ENCODE peak calls at places on chromosomes 11 and 22, in five cellular contexts. R, Z, X, I and L are unnamed samples.

GRCh38 chr11:127000291-127000968 is at the start of gene KIRREL3:
- DNase-seq in R (peak), Z (no peak), X (peak), I (peak), L (no peak)

GRCh38 chr11:62446091-62446490 is 27.3 kb downstream of the SCGB1A1 start:
- DNase-seq in R (no peak), Z (no peak), X (no peak), I (no peak), L (no peak)

GRCh38 chr11:33319965-33320813 is 63.0 kb downstream of the HIPK3 start:
- DNase-seq in R (no peak), Z (no peak), X (no peak), I (no peak), L (no peak)

GRCh38 chr11:72216638-72217037 is at the start of gene FOLR2:
- DNase-seq in R (no peak), Z (no peak), X (no peak), I (no peak), L (peak)

GRCh38 chr11:129285387-129285786 is 90.3 kb upstream of the BARX2 start:
- DNase-seq in R (no peak), Z (no peak), X (no peak), I (no peak), L (no peak)

GRCh38 chr11:86160546-86161149 is 83.9 kb upstream of the EED start:
- DNase-seq in R (no peak), Z (no peak), X (peak), I (peak), L (no peak)

GRCh38 chr11:82732348-82732733 is 1.3 kb downstream of the FAM181B start:
- DNase-seq in R (peak), Z (no peak), X (no peak), I (no peak), L (no peak)

GRCh38 chr11:3859373-3859881 is 4.0 kb downstream of the STIM1 start:
- DNase-seq in R (no peak), Z (no peak), X (no peak), I (no peak), L (no peak)

GRCh38 chr11:89235121-89235520 is 57.4 kb downstream of the TYR start:
- DNase-seq in R (no peak), Z (no peak), X (no peak), I (no peak), L (no peak)

GRCh38 chr11:57325735-57326048 is 940 bp upstream of the TNKS1BP1 start:
- DNase-seq in R (peak), Z (no peak), X (no peak), I (no peak), L (no peak)

GRCh38 chr11:70002433-70002832 is 75.7 kb upstream of the ANO1 start:
- DNase-seq in R (no peak), Z (no peak), X (no peak), I (no peak), L (no peak)

GRCh38 chr22:47837703-47838102 is 1075.3 kb downstream of the TBC1D22A start:
- DNase-seq in R (no peak), Z (no peak), X (peak), I (no peak), L (no peak)

DNA sequence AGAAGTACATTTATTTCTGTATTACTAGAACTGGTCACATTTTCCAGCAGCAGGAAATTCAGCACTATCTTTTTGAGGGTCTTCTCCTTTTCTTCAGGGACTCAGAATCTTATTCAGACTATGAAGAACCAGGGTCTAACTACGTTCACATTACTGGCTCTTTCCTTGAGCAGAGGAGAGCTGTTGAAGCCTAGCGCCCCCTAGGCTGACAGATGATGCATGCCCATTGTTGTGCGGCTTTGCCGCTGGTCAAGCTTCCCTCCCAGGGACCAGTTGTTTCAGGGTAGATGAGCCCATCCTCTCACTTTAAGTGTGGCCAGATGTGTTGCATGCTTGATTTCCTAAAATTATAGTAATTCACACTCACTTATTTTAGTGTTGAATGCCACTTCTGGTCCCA is 168.2 kb upstream of the PDGFD start:
- DNase-seq in R (no peak), Z (no peak), X (no peak), I (no peak), L (no peak)
- TF ChIP-seq CTCF in R (no peak), Z (no peak), X (peak), I (peak), L (peak)

GRCh38 chr11:43806976-43807375 is 73.7 kb upstream of the ALKBH3 start:
- DNase-seq in R (no peak), Z (no peak), X (peak), I (peak), L (no peak)

GRCh38 chr11:43812471-43812870 is 68.2 kb upstream of the ALKBH3 start:
- DNase-seq in R (no peak), Z (no peak), X (no peak), I (no peak), L (no peak)

GRCh38 chr11:43810929-43811596 is 69.6 kb upstream of the ALKBH3 start:
- DNase-seq in R (no peak), Z (no peak), X (no peak), I (no peak), L (no peak)
- TF ChIP-seq CTCF in R (peak), Z (no peak), X (peak), I (peak), L (peak)

GRCh38 chr22:32448980-32449379 is 15.3 kb downstream of the BPIFC start:
- DNase-seq in R (no peak), Z (no peak), X (no peak), I (no peak), L (no peak)

GRCh38 chr22:32446321-32446720 is 17.9 kb downstream of the BPIFC start:
- DNase-seq in R (no peak), Z (no peak), X (no peak), I (no peak), L (no peak)

GRCh38 chr22:32444068-32444467 is 20.2 kb downstream of the BPIFC start:
- DNase-seq in R (no peak), Z (no peak), X (no peak), I (no peak), L (no peak)
- TF ChIP-seq CTCF in R (peak), Z (no peak), X (no peak), I (no peak), L (peak)

GRCh38 chr11:26862801-26863200 is 131.1 kb upstream of the FIBIN start:
- DNase-seq in R (no peak), Z (no peak), X (no peak), I (no peak), L (no peak)
- TF ChIP-seq CTCF in R (no peak), Z (no peak), X (no peak), I (no peak), L (no peak)

GRCh38 chr22:37420656-37421467 is 6.4 kb downstream of the ELFN2 start:
- DNase-seq in R (no peak), Z (no peak), X (peak), I (peak), L (no peak)
- TF ChIP-seq CTCF in R (no peak), Z (no peak), X (no peak), I (no peak), L (peak)